ENCODE peak calls at places on chromosomes 1 and 21, in four cellular contexts. One of them, this sample, is unnamed.

GRCh38 chr1:178495158-178495557 is 1.6 kb downstream of the CLEC20A start:
- DNase-seq in GM04504: no peak
- DNase-seq in naive thymus-derived CD8-positive, alpha-beta T cell: no peak
- DNase-seq in AG08396: no peak
- DNase-seq in this sample: no peak

GRCh38 chr1:151612506-151613274 is 840 bp downstream of the SNX27 start:
- DNase-seq in GM04504: no peak
- DNase-seq in naive thymus-derived CD8-positive, alpha-beta T cell: peak; percentile 13
- DNase-seq in AG08396: peak; percentile 51
- DNase-seq in this sample: peak; percentile 52

GRCh38 chr1:151596166-151596933 is 15.5 kb upstream of the SNX27 start:
- DNase-seq in naive thymus-derived CD8-positive, alpha-beta T cell: no peak
- DNase-seq in GM04504: no peak
- DNase-seq in AG08396: no peak
- DNase-seq in this sample: no peak

GRCh38 chr1:209601809-209602657 is 18.5 kb downstream of the CAMK1G start:
- DNase-seq in GM04504: no peak
- DNase-seq in naive thymus-derived CD8-positive, alpha-beta T cell: no peak
- DNase-seq in AG08396: peak; percentile 56
- DNase-seq in this sample: no peak

GRCh38 chr21:43866233-43866632 is 1.2 kb downstream of the AGPAT3 start:
- DNase-seq in AG08396: peak; percentile 79
- DNase-seq in naive thymus-derived CD8-positive, alpha-beta T cell: no peak
- DNase-seq in GM04504: no peak
- DNase-seq in this sample: peak; percentile 68

GRCh38 chr1:156675271-156675708 is 1.9 kb downstream of the NES start:
- DNase-seq in AG08396: peak; percentile 45
- DNase-seq in GM04504: no peak
- DNase-seq in naive thymus-derived CD8-positive, alpha-beta T cell: no peak
- DNase-seq in this sample: no peak

GRCh38 chr1:242524571-242525359 is at the start of gene PLD5:
- DNase-seq in naive thymus-derived CD8-positive, alpha-beta T cell: no peak
- DNase-seq in AG08396: peak; percentile 13
- DNase-seq in GM04504: no peak
- DNase-seq in this sample: no peak

GRCh38 chr1:64744492-64745180 is at the start of gene RAVER2:
- DNase-seq in naive thymus-derived CD8-positive, alpha-beta T cell: peak; percentile 50
- DNase-seq in AG08396: peak; percentile 79
- DNase-seq in GM04504: peak; percentile 26
- DNase-seq in this sample: peak; percentile 86

GRCh38 chr1:163055531-163055930 is 13.6 kb upstream of the RGS4 start:
- DNase-seq in GM04504: no peak
- DNase-seq in naive thymus-derived CD8-positive, alpha-beta T cell: no peak
- DNase-seq in AG08396: no peak
- DNase-seq in this sample: no peak

GRCh38 chr1:48036693-48037386 is 39.7 kb upstream of the TRABD2B start:
- DNase-seq in naive thymus-derived CD8-positive, alpha-beta T cell: no peak
- DNase-seq in AG08396: no peak
- DNase-seq in GM04504: no peak
- DNase-seq in this sample: no peak

GRCh38 chr1:24454684-24455091 is 39.1 kb downstream of the NIPAL3 start:
- DNase-seq in AG08396: no peak
- DNase-seq in naive thymus-derived CD8-positive, alpha-beta T cell: no peak
- DNase-seq in GM04504: no peak
- DNase-seq in this sample: no peak

GRCh38 chr1:94522304-94522703 is 19.3 kb downstream of the F3 start:
- DNase-seq in naive thymus-derived CD8-positive, alpha-beta T cell: no peak
- DNase-seq in GM04504: no peak
- DNase-seq in AG08396: no peak
- DNase-seq in this sample: no peak

GRCh38 chr1:21669287-21670058 is at the start of gene RAP1GAP:
- DNase-seq in naive thymus-derived CD8-positive, alpha-beta T cell: no peak
- DNase-seq in GM04504: no peak
- DNase-seq in AG08396: peak; percentile 47
- DNase-seq in this sample: no peak

GRCh38 chr1:201562257-201562656 is 23.3 kb downstream of the NAV1 start:
- DNase-seq in naive thymus-derived CD8-positive, alpha-beta T cell: no peak
- DNase-seq in GM04504: peak; percentile 92
- DNase-seq in AG08396: peak; percentile 89
- DNase-seq in this sample: no peak

GRCh38 chr1:83845437-83846071 is 153.4 kb downstream of the TTLL7 start:
- DNase-seq in AG08396: no peak
- DNase-seq in naive thymus-derived CD8-positive, alpha-beta T cell: no peak
- DNase-seq in GM04504: no peak
- DNase-seq in this sample: no peak

GRCh38 chr1:70779571-70779970 is 268.0 kb downstream of the PTGER3 start:
- DNase-seq in AG08396: peak; percentile 28
- DNase-seq in naive thymus-derived CD8-positive, alpha-beta T cell: no peak
- DNase-seq in GM04504: peak; percentile 82
- DNase-seq in this sample: no peak

GRCh38 chr1:162177126-162177525 is 107.6 kb downstream of the NOS1AP start:
- DNase-seq in GM04504: no peak
- DNase-seq in naive thymus-derived CD8-positive, alpha-beta T cell: no peak
- DNase-seq in AG08396: no peak
- DNase-seq in this sample: no peak

GRCh38 chr1:114524933-114525332 is 13.9 kb upstream of the TRIM33 start:
- DNase-seq in GM04504: no peak
- DNase-seq in naive thymus-derived CD8-positive, alpha-beta T cell: no peak
- DNase-seq in AG08396: no peak
- DNase-seq in this sample: no peak

GRCh38 chr1:215082532-215083407 is at the start of gene KCNK2:
- DNase-seq in AG08396: peak; percentile 49
- DNase-seq in naive thymus-derived CD8-positive, alpha-beta T cell: no peak
- DNase-seq in GM04504: no peak
- DNase-seq in this sample: no peak

GRCh38 chr1:224041032-224041431 is 72.9 kb upstream of the FBXO28 start:
- DNase-seq in AG08396: no peak
- DNase-seq in GM04504: no peak
- DNase-seq in naive thymus-derived CD8-positive, alpha-beta T cell: no peak
- DNase-seq in this sample: no peak

GRCh38 chr1:239253032-239253431 is 133.3 kb upstream of the CHRM3 start:
- DNase-seq in naive thymus-derived CD8-positive, alpha-beta T cell: no peak
- DNase-seq in AG08396: no peak
- DNase-seq in GM04504: no peak
- DNase-seq in this sample: no peak

GRCh38 chr1:94702440-94702810 is 117.7 kb upstream of the SLC44A3 start:
- DNase-seq in AG08396: no peak
- DNase-seq in GM04504: no peak
- DNase-seq in naive thymus-derived CD8-positive, alpha-beta T cell: no peak
- DNase-seq in this sample: no peak

GRCh38 chr1:43817304-43817939 is 110.1 kb downstream of the ST3GAL3 start:
- DNase-seq in AG08396: no peak
- DNase-seq in GM04504: no peak
- DNase-seq in naive thymus-derived CD8-positive, alpha-beta T cell: no peak
- DNase-seq in this sample: no peak